ENCODE peak calls at places on chromosomes 16 and 17, in six cellular contexts. B is H1, S is HepG2, N is K562, T is GM12878, X is SK-N-SH. F is an unnamed sample.
A peak's percentile ranks its signal among the peaks of the same experiment; 100 is the strongest.

GRCh38 chr17:6306820-6307219 is 128.1 kb downstream of the AIPL1 start:
- DNase-seq in B (no peak), S (no peak), N (no peak), T (no peak), X (no peak), F (no peak)

GRCh38 chr17:72545756-72546155 is 424.9 kb downstream of the SOX9 start:
- DNase-seq in B (no peak), S (no peak), N (no peak), T (no peak), X (no peak), F (no peak)

GRCh38 chr16:31109622-31110021 is 1.4 kb downstream of the BCKDK start:
- DNase-seq in B (no peak), S (no peak), N (no peak), T (no peak), X (no peak), F (no peak)

GRCh38 chr16:20181386-20181785 is 107.7 kb upstream of the GPR139 start:
- DNase-seq in B (no peak), S (no peak), N (no peak), T (no peak), X (no peak), F (no peak)

GRCh38 chr17:40819528-40820125 is 2.8 kb downstream of the KRT10 start:
- DNase-seq in B (no peak), S (peak; percentile 28), N (peak; percentile 68), T (no peak), X (peak; percentile 19), F (no peak)

GRCh38 chr17:46720408-46720807 is 98.1 kb downstream of the WNT3 start:
- DNase-seq in B (no peak), S (no peak), N (no peak), T (no peak), X (no peak), F (no peak)

GRCh38 chr16:72244853-72245252 is 72.9 kb upstream of the PMFBP1 start:
- DNase-seq in B (no peak), S (no peak), N (no peak), T (no peak), X (no peak), F (no peak)

GRCh38 chr17:46770818-46771600 is 47.5 kb downstream of the WNT3 start:
- DNase-seq in B (no peak), S (peak; percentile 50), N (peak; percentile 72), T (no peak), X (peak; percentile 91), F (no peak)

GRCh38 chr16:13014516-13014915 is 113.1 kb downstream of the SHISA9 start:
- DNase-seq in B (peak; percentile 59), S (peak; percentile 54), N (no peak), T (no peak), X (no peak), F (no peak)

GRCh38 chr16:2056077-2056476 is 8.3 kb downstream of the TSC2 start:
- DNase-seq in B (no peak), S (peak; percentile 38), N (peak; percentile 15), T (no peak), X (no peak), F (no peak)

GRCh38 chr16:34803683-34804416 is 1344.4 kb downstream of the TP53TG3F start:
- DNase-seq in B (no peak), S (no peak), N (no peak), T (no peak), X (peak; percentile 0), F (no peak)

GRCh38 chr17:76700627-76701470 is 9.9 kb downstream of the MXRA7 start:
- DNase-seq in B (no peak), S (peak; percentile 86), N (no peak), T (no peak), X (peak; percentile 85), F (no peak)
- TF ChIP-seq MAX in B (no peak), S (peak; percentile 63), N (no peak), T (no peak), X (peak; percentile 60), F (no peak)

GRCh38 chr17:48293319-48294192 is 136.5 kb downstream of the SKAP1 start:
- DNase-seq in B (no peak), S (no peak), N (no peak), T (no peak), X (no peak), F (no peak)
- TF ChIP-seq YY1 in B (no peak), S (no peak), N (no peak), T (no peak), X (no peak), F (no peak)

DNA sequence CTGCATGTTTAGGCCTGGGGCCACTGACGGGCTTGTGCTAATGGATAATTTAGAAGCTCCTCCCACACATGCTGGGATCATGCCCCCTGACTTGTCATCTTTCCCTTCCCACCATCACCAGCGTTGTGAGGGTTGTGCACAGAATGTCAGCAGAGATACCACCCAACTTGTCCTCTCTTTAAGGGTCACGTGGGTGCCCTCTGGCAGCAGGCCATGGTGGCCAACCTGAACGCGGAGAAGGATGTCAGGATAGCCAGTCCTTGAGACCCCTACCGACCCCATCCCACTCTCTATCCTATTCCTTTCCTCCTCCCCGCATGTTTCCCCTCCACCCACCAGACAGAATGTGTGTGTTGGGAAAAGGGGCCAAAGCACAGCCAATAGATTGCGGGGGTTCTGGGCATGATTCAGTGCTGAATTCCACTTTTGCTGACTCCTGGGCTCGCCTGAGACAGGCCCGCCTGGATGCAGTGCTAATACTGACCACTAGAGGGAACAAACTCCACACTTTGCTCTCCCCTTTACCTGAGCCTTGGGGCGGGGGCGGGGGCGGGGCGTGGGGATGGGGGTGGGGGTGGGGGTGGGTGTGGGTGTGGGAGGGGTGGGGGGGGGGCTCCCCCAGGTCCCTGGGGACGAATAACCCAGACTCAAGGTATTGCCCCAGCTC is at the start of gene GH2:
- DNase-seq in B (no peak), S (peak; percentile 29), N (peak; percentile 82), T (no peak), X (peak; percentile 85), F (peak; percentile 56)
- TF ChIP-seq MAX in B (no peak), S (no peak), N (no peak), T (no peak), X (no peak), F (no peak)

GRCh38 chr16:8551388-8552332 is 38.7 kb downstream of the TMEM114 start:
- DNase-seq in B (no peak), S (peak; percentile 72), N (no peak), T (no peak), X (no peak), F (no peak)
- TF ChIP-seq YY1 in B (no peak), S (no peak), N (no peak), T (no peak), X (no peak), F (no peak)

GRCh38 chr17:64071111-64071510 is 50.7 kb upstream of the ICAM2 start:
- DNase-seq in B (no peak), S (no peak), N (no peak), T (no peak), X (no peak), F (no peak)

GRCh38 chr17:64077409-64077808 is 52.5 kb downstream of the ERN1 start:
- DNase-seq in B (no peak), S (no peak), N (no peak), T (no peak), X (no peak), F (no peak)

GRCh38 chr17:64070213-64070612 is 49.8 kb upstream of the ICAM2 start:
- DNase-seq in B (no peak), S (no peak), N (no peak), T (no peak), X (no peak), F (no peak)

GRCh38 chr17:64073771-64074703 is 53.6 kb upstream of the ICAM2 start:
- DNase-seq in B (no peak), S (no peak), N (no peak), T (peak; percentile 62), X (no peak), F (no peak)

DNA sequence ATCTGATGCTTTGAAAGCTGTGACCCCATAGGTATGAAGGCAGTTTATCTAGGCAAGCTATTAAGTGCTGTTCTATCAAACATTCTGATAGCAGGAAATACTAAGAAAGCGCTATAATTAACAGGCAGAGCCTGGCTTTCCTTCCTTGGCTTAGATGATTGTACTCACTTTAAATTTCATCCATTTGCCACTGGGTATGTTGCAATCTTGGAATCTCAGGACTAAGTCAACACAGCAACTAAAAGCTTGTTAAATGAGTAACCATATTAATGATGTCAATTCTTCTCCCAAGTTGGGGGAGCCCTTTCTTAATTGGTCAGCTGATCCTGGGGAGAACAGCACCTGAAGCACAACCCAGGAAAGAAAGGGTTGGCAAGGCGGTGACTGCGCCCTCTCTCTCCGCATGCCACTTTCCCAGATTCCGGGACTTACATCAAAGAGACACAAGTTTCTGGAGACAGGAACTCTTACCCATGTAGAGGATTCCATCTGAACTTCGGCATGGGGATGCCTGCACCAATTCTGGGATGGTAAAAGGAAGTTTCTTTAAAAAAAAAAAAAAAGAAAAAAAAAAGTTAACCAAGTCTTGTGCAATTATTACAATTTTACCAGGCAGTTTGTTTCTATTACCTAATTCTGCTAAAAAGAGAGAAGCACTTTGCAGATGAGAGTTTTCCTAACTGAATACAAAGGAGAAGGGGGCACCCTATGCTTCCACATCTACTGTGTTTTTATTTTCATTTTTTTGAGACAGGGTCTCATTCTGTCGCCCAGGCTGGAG is 54.5 kb upstream of the ICAM2 start:
- DNase-seq in B (no peak), S (peak; percentile 82), N (no peak), T (no peak), X (no peak), F (no peak)
- TF ChIP-seq MAX in B (no peak), S (no peak), N (no peak), T (no peak), X (no peak), F (no peak)